ENCODE peak calls at places on chromosomes 4 and X, in seven cellular contexts. G is Peyer's patch; L is CD4-positive, alpha-beta memory T cell; K is right atrium auricular region; B is upper lobe of right lung; Z is psoas muscle; J is sigmoid colon. N is an unnamed sample. For H3K36me3 and H3K4me1, the result is how much of the 10 kb centered on the place peaks cover.

GRCh38 chr4:131316086-131316485 is 1833.0 kb upstream of the PCDH10 start:
- DNase-seq in G (no peak), L (no peak), K (no peak), B (no peak), Z (no peak), J (no peak), N (no peak)

GRCh38 chr4:106854970-106855369 is 181.1 kb downstream of the DKK2 start:
- DNase-seq in G (no peak), L (no peak), K (no peak), B (no peak), Z (no peak), J (no peak), N (no peak)

GRCh38 chrX:109635151-109635550 is 10.2 kb upstream of the KCNE5 start:
- DNase-seq in G (no peak), L (peak), K (no peak), B (no peak), Z (no peak), J (no peak), N (no peak)

GRCh38 chr4:174398728-174399127 is 115.0 kb downstream of the CEP44 start:
- DNase-seq in G (no peak), L (no peak), K (no peak), B (no peak), Z (no peak), J (no peak), N (no peak)

GRCh38 chr4:37607018-37607417 is 79.2 kb downstream of the RELL1 start:
- DNase-seq in G (no peak), L (no peak), K (no peak), B (no peak), Z (no peak), J (no peak), N (no peak)

GRCh38 chr4:112069110-112069509 is 76.1 kb upstream of the FAM241A start:
- DNase-seq in G (no peak), L (no peak), K (no peak), B (no peak), Z (no peak), J (no peak), N (no peak)

GRCh38 chrX:97306771-97307470 is 423.2 kb downstream of the RPA4 start:
- DNase-seq in G (no peak), L (no peak), K (no peak), B (no peak), Z (no peak), J (no peak), N (no peak)

GRCh38 chr4:152036626-152037025 is 275.8 kb upstream of the GATB start:
- DNase-seq in G (no peak), L (no peak), K (no peak), B (no peak), Z (no peak), J (no peak), N (no peak)

GRCh38 chr4:42732776-42733175 is 75.9 kb upstream of the ATP8A1 start:
- DNase-seq in G (no peak), L (no peak), K (no peak), B (no peak), Z (no peak), J (no peak), N (no peak)

GRCh38 chr4:83216856-83217683 is 67.5 kb downstream of the COQ2 start:
- DNase-seq in G (no peak), L (no peak), K (no peak), B (no peak), Z (no peak), J (no peak), N (no peak)

GRCh38 chrX:107826286-107827136 is 845 bp downstream of the MID2 start:
- DNase-seq in G (peak), L (peak), K (no peak), B (peak), Z (peak), J (peak), N (peak)

GRCh38 chr4:146243141-146243882 is 29.0 kb downstream of the REELD1 start:
- DNase-seq in G (peak), L (peak), K (no peak), B (peak), Z (peak), J (no peak), N (no peak)

GRCh38 chrX:117982702-117983392 is 133.8 kb downstream of the KLHL13 start:
- DNase-seq in G (no peak), L (no peak), K (no peak), B (no peak), Z (no peak), J (no peak), N (peak)

GRCh38 chr4:98663226-98664006 is 5.0 kb upstream of the TSPAN5 start:
- DNase-seq in G (peak), L (peak), K (no peak), B (no peak), Z (no peak), J (no peak), N (no peak)

GRCh38 chr4:182337366-182337765 is 94.2 kb downstream of the TENM3 start:
- DNase-seq in G (no peak), L (no peak), K (no peak), B (no peak), Z (no peak), J (no peak), N (no peak)

GRCh38 chr4:142036795-142037583 is 400.6 kb downstream of the IL15 start:
- DNase-seq in G (no peak), L (no peak), K (no peak), B (no peak), Z (no peak), J (no peak), N (no peak)

GRCh38 chr4:48127231-48127881 is 6.7 kb downstream of the TXK start:
- DNase-seq in G (no peak), L (no peak), K (no peak), B (no peak), Z (no peak), J (no peak), N (no peak)

GRCh38 chr4:94390804-94391410 is 48.3 kb upstream of the HPGDS start:
- DNase-seq in G (no peak), L (no peak), K (no peak), B (no peak), Z (no peak), J (no peak), N (peak)

GRCh38 chrX:111616786-111617185 is 64.2 kb upstream of the ALG13 start:
- DNase-seq in G (no peak), L (no peak), K (no peak), B (no peak), Z (no peak), J (no peak), N (no peak)

GRCh38 chr4:126038492-126039236 is 723.9 kb downstream of the FAT4 start:
- DNase-seq in G (no peak), L (no peak), K (no peak), B (no peak), Z (no peak), J (no peak), N (no peak)

GRCh38 chrX:109873576-109873975 is 129.3 kb upstream of the TMEM164 start:
- DNase-seq in G (no peak), L (no peak), K (no peak), B (no peak), Z (no peak), J (no peak), N (no peak)

GRCh38 chr4:13840573-13841185 is 213.2 kb upstream of the BOD1L1 start:
- DNase-seq in G (no peak), L (no peak), K (no peak), B (no peak), Z (no peak), J (no peak), N (no peak)

GRCh38 chr4:13833171-13833804 is 205.8 kb upstream of the BOD1L1 start:
- DNase-seq in G (no peak), L (no peak), K (no peak), B (no peak), Z (no peak), J (no peak), N (no peak)

GRCh38 chr4:13837228-13837627 is 209.7 kb upstream of the BOD1L1 start:
- DNase-seq in G (no peak), L (no peak), K (no peak), B (no peak), Z (no peak), J (no peak), N (no peak)
- H3K36me3 ChIP-seq in G (under half), L (under half), K (under half), B (under half), Z (under half), J (under half), N (under half)

DNA sequence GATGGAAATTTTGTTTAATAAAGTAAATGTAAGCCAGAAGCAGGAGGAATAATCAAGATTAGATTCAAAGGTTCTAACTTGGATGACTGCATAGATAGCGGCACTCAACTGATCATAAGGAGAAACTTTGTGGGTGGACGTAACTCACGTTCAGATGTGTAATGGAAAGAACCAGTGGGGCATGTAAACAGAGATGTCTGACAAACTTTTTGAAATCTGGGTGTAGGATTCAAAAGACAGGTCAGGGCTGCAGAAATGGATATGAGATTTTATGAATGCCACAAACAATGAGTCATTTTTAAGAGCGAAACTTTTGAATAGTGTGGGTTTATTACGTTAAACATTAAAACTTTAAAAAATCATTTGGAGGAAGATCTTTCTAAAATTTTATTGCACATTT is 375.6 kb downstream of the GBA3 start:
- DNase-seq in G (no peak), L (no peak), K (no peak), B (no peak), Z (no peak), J (no peak), N (no peak)
- H3K4me1 ChIP-seq in G (under half), L (under half), K (under half), B (under half), Z (under half), J (under half), N (under half)

GRCh38 chr4:2954358-2955185 is 8.6 kb downstream of the NOP14 start:
- DNase-seq in G (peak), L (peak), K (no peak), B (no peak), Z (no peak), J (no peak), N (peak)
- H3K36me3 ChIP-seq in G (half or more), L (half or more), K (half or more), B (half or more), Z (under half), J (under half), N (half or more)

DNA sequence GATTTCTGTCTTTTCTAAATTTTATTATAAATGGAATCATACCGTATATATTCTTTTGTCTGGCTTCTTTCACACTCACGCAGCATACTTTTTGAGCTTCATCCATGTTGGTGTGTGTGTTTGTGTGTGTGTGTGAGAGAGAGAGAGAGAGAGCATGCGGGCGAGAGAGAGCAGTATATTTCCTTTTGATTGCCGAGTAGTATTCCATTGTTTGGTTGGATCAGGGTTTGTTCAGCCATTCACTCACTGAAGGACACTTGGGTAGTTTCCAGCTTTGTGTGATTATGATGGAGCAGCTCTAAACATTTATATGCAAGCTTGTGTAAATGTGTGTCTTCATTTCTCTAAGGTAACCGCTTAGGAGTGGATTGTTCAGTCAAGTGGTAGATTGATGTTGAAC is 3.1 kb upstream of the L1CAM start:
- DNase-seq in G (no peak), L (no peak), K (no peak), B (no peak), Z (no peak), J (no peak), N (no peak)
- H3K4me1 ChIP-seq in G (under half), L (under half), K (under half), B (under half), Z (under half), J (under half), N (under half)

DNA sequence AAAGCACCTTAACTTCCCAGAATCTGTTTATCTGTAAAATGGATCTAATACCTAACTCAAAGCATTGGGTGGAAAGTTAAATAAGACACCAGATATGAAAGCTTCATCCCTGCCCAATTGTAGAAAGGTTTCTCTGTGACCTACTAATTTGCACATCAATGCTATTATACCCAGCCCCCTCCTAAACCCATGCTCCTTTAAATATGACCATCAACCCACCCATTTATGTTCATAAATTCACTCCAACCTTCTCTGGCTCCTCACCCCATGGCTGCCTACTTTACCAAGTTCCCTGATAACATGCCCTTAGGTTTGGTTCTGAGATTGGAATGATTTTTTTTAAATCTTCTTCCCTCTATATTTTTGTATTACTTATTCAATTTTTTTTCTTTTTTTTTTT is 1.9 kb downstream of the LYAR start:
- DNase-seq in G (no peak), L (no peak), K (no peak), B (no peak), Z (no peak), J (no peak), N (no peak)
- H3K36me3 ChIP-seq in G (under half), L (under half), K (under half), B (under half), Z (under half), J (under half), N (under half)

DNA sequence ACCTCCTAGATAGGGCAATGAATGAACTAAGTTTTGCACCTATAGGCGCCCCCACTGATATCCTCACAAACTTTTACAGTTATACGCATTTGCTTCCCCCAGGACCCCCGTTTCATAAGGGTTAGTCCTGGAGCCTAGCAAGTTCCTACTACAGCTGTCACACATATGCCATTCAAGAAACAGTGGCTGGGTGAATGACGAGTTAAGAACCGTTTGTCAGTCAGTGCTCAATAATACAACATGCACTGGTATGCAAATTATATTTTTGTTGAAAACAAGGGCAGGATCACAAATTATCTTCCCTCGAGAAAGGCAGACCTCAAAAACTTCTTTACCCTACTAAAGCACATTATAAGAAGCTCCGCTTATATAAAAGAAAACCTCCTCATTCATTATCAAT is 40.5 kb downstream of the AFAP1 start:
- DNase-seq in G (no peak), L (no peak), K (no peak), B (no peak), Z (no peak), J (no peak), N (no peak)
- H3K4me1 ChIP-seq in G (under half), L (under half), K (under half), B (under half), Z (under half), J (half or more), N (half or more)

DNA sequence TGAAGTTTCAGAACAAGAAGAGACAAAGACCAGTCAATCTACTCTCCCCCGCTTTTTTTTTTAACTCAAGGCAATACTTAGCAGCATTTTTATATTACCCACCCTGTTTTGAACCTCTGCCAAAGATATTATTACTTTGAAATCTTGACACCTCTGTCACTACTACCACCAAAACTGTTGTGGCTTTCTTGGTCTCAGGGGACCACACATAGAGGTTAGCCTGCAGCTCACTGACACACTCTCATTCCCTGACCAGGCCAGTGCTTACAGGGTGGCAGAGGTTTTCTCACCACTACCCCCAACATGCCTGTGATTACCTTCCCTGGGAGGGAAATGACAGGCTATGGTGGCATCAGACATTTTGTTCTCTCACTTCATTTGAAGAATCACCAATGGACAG is 137.4 kb upstream of the STIM2 start:
- DNase-seq in G (no peak), L (no peak), K (no peak), B (no peak), Z (no peak), J (no peak), N (no peak)
- H3K36me3 ChIP-seq in G (under half), L (under half), K (under half), B (under half), Z (under half), J (under half), N (under half)

GRCh38 chr4:147790412-147790811 is 58.5 kb downstream of the ARHGAP10 start:
- DNase-seq in G (no peak), L (no peak), K (no peak), B (no peak), Z (no peak), J (no peak), N (no peak)
- H3K4me1 ChIP-seq in G (under half), L (under half), K (under half), B (under half), Z (half or more), J (half or more), N (under half)